ENCODE peak calls at places on chromosomes 4 and X, in four cellular contexts. Y is cardiac muscle cell, G is SIG-M5, F is HAP-1. Z is an unnamed sample.

GRCh38 chrX:134692990-134693389 is 34.7 kb upstream of the PLAC1 start:
- DNase-seq in Y (peak), G (no peak), F (no peak), Z (no peak)

GRCh38 chrX:38871129-38872029 is 70.1 kb downstream of the MID1IP1 start:
- DNase-seq in Y (peak), G (no peak), F (peak), Z (no peak)

GRCh38 chr4:72325215-72325614 is 243.8 kb downstream of the ADAMTS3 start:
- DNase-seq in Y (no peak), G (no peak), F (no peak), Z (no peak)

GRCh38 chr4:56698329-56698728 is 17.2 kb upstream of the HOPX start:
- DNase-seq in Y (peak), G (no peak), F (no peak), Z (no peak)

GRCh38 chr4:18020145-18020670 is 1.3 kb downstream of the LCORL start:
- DNase-seq in Y (peak), G (no peak), F (peak), Z (no peak)

GRCh38 chr4:159070742-159071141 is 32.1 kb upstream of the RAPGEF2 start:
- DNase-seq in Y (peak), G (no peak), F (no peak), Z (no peak)

GRCh38 chrX:15903186-15903681 is 48.6 kb upstream of the AP1S2 start:
- DNase-seq in Y (no peak), G (peak), F (no peak), Z (no peak)

GRCh38 chrX:30530591-30530990 is 47.0 kb downstream of the TASL start:
- DNase-seq in Y (peak), G (no peak), F (no peak), Z (no peak)

GRCh38 chr4:146029147-146029546 is 90.5 kb upstream of the ZNF827 start:
- DNase-seq in Y (no peak), G (no peak), F (no peak), Z (no peak)

GRCh38 chr4:134470544-134470943 is 269.0 kb upstream of the PABPC4L start:
- DNase-seq in Y (peak), G (no peak), F (peak), Z (no peak)

GRCh38 chr4:28250646-28251045 is 1390.0 kb downstream of the STIM2 start:
- DNase-seq in Y (peak), G (no peak), F (no peak), Z (no peak)

Z was measured in NCI-H2227 treated with DMSO at 0.1 percent for 48 hours.